ENCODE peak calls at places on chromosomes 16 and 17, in six cellular contexts. A, W, Q, G, J and T are unnamed samples.

GRCh38 chr16:15874745-15875314 is 13.6 kb downstream of the CEP20 start:
- DNase-seq in A (peak), W (peak), Q (peak), G (no peak), J (peak), T (peak)

GRCh38 chr16:58426095-58426494 is 33.8 kb downstream of the GINS3 start:
- DNase-seq in A (no peak), W (no peak), Q (no peak), G (no peak), J (no peak), T (no peak)

GRCh38 chr16:3444032-3444388 is 530 bp downstream of the NAA60 start:
- DNase-seq in A (peak), W (no peak), Q (peak), G (no peak), J (no peak), T (peak)

GRCh38 chr16:10107081-10107480 is 75.1 kb downstream of the GRIN2A start:
- DNase-seq in A (no peak), W (no peak), Q (no peak), G (no peak), J (no peak), T (no peak)

GRCh38 chr17:29836643-29837042 is 93.4 kb downstream of the SSH2 start:
- DNase-seq in A (no peak), W (no peak), Q (no peak), G (no peak), J (no peak), T (no peak)

GRCh38 chr16:3195975-3196374 is 8.0 kb downstream of the OR1F1 start:
- DNase-seq in A (no peak), W (no peak), Q (no peak), G (no peak), J (peak), T (no peak)

GRCh38 chr17:59830846-59831486 is 61.8 kb downstream of the TUBD1 start:
- DNase-seq in A (no peak), W (no peak), Q (no peak), G (no peak), J (peak), T (no peak)

GRCh38 chr17:2683912-2684311 is 27.7 kb downstream of the CLUH start:
- DNase-seq in A (no peak), W (no peak), Q (no peak), G (no peak), J (peak), T (peak)

DNA sequence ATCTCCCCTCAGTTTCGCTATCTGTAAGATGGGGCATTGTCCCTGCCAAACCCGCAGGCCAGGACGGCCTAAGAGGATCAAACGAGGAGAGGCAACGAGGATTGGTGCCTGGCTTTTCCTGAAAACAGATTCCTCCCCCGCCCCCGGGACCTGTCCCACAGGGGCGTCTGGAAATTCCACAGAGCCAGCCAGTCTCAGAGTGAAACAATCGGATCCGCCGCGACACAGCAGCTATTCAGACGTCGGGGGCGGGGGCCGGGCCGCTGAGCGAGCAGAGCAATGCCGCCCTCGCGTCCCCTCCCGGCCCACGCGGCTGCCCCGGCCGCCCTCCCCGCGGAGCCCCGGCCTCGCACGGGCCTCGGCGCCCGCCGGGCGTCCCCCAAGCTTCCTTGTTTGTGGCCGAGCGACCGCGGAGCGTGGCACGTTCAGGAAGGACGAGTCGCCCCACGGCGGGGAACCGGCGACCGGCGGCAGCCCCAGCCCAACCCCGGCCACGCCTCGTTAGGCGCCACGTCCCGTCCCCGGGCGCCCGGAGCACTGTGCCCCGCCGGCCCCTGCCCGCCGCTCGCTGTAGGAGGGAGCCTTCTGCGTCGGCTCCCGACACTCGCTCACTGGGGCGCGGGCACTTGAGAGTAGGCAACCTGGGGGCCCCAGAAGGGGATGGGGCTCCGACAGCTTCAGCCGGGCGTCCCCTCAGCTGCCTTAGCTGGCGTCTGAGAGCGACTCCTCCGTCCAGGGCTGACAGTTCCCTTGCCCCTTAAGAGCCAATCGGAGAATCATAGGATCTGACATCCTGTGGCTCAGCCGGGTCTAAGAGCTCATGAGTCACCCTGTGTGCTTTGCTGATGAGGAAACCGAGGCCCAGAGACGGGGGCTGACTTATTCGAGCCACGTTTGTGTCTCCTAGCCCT is 29.7 kb upstream of the PHOSPHO1 start:
- DNase-seq in A (peak), W (peak), Q (peak), G (no peak), J (peak), T (peak)
- TF ChIP-seq EZH2 in A (peak), W (no peak), Q (no peak), G (no peak), J (no peak), T (no peak)

DNA sequence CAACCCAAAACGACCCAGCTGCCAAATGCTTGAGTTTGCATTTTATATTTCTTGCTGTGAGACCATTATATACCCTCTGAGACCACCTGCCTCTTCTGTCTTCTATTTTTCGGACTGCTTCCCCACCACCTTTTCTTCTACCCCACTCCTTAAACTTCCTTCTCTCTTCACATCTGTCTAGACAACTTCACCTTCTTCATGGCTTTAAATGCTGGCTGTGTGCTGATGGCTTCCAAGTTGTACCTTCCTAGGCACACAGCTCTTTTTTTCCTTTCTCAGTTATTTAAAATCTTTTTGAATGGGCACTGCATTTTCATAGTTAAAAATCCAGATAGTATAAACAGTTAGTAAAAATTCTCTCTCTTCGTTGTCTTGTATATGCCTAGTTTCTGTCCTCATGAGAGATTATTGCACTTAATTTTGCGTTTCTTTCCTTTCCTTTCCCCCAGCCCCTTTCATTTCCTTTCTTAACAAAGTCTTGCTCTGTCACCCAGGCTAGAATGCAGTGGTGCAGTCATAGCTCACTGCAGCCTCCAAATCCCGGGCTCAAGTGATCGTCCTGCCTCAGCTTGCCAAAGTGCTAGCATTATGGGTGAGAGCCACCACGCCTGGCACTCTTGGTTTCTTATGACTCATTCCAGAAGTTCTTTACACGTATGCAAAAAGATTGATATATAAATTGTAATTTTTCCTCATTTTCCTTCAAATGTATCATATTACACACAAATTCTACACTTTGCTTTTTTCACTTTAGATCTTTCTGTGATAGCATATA is 114.3 kb downstream of the NPIPB5 start:
- DNase-seq in A (no peak), W (no peak), Q (peak), G (no peak), J (no peak), T (no peak)
- H3K27ac ChIP-seq in A (no peak), W (no peak), Q (peak), G (no peak), J (no peak), T (no peak)

GRCh38 chr17:50426472-50426782 is 409 bp downstream of the ACSF2 start:
- DNase-seq in A (no peak), W (no peak), Q (no peak), G (no peak), J (no peak), T (no peak)

GRCh38 chr17:50428831-50429424 is 2.9 kb downstream of the ACSF2 start:
- DNase-seq in A (no peak), W (no peak), Q (peak), G (no peak), J (no peak), T (peak)

GRCh38 chr17:50425682-50426471 is at the start of gene ACSF2:
- DNase-seq in A (peak), W (peak), Q (peak), G (peak), J (peak), T (peak)

GRCh38 chr17:50425001-50425681 is 877 bp upstream of the ACSF2 start:
- DNase-seq in A (no peak), W (no peak), Q (no peak), G (no peak), J (no peak), T (no peak)

DNA sequence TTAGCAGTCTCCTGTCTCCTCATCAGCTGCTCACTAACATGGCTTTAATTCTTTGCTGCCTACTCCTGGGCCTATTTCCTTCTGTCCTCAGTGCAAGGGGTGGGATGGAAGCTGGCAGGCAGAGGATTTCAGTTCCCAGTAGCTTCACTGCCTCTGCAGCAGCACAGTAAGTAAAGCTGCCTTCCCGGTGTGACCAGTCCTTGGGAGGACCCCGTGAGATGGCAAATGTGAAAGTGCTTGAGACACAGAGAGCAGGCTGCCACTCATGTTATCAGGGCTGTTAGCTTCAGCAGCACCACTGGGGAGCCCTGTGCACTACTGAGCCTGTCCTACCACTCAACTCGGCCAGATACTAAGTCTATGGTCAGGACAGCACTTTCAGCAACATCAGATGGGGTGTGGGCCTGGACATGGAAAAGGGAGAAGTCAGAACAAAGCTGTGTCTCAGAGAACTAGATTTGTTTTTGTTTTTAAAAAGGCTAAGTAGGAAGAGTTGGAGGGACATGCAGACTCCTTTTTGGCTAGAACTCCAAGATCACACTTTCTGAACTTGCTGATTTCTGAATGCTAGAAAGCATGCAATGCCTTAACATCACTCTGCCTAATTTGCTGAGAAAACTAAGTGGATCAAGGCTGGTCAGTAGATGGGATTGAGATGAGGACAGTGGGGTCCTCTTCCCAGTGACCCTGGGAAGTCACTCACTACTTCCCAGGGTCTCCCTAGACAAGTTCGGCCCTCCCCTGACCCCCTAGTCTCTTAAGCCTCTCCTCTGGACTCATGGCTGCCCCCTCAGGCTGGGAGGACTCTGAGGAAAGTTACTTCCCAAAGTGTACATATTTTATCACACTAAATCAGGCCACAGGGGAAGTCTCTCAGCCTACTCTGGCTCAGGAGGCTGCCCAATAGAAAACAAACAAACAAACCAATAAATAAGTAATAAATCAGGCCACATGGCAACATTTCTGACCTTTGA is 1.1 kb downstream of the ACSF2 start:
- DNase-seq in A (peak), W (peak), Q (peak), G (no peak), J (peak), T (peak)
- TF ChIP-seq CTCF in A (peak), W (peak), Q (peak), G (peak), J (peak), T (peak)

GRCh38 chr16:67190041-67190440 is at the start of gene EXOC3L1:
- DNase-seq in A (peak), W (no peak), Q (no peak), G (no peak), J (no peak), T (no peak)

GRCh38 chr16:67190448-67191399 is 788 bp upstream of the EXOC3L1 start:
- DNase-seq in A (no peak), W (peak), Q (no peak), G (no peak), J (no peak), T (no peak)

GRCh38 chr16:67192781-67193260 is 866 bp downstream of the E2F4 start:
- DNase-seq in A (no peak), W (no peak), Q (no peak), G (no peak), J (no peak), T (no peak)

GRCh38 chr16:67191410-67191994 is 453 bp upstream of the E2F4 start:
- DNase-seq in A (no peak), W (no peak), Q (no peak), G (no peak), J (no peak), T (no peak)

DNA sequence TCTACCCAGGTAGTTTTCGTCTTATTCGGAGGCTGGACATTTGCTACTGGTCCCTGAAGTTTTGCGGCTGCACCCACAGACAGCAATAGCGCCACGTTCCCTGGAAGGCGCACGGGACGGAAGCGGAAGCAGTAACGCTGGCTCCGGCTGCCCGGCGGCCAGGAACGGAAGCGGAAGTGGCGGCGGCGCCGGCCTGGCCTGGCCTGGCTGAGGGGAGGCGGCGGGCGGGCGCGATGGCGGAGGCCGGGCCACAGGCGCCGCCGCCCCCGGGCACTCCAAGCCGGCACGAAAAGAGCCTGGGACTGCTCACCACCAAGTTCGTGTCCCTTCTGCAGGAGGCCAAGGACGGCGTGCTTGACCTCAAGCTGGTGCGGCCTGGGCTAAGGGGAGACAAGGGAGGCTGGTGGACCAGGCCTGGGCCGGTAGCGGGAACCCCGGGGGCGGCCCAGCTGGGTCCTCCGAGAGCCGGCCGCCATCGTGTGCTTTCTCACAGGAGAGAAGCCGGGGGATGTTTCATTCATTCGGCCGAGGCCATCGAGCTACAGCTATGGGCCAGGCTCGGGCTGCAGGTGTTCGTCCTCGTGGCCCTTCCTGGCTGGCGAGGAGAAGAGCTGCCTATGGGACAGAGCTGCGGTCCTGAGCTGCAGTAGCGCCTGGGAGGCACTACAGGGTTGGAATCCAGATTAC is at the start of gene E2F4:
- DNase-seq in A (peak), W (peak), Q (peak), G (no peak), J (peak), T (peak)
- TF ChIP-seq EZH2 in A (no peak), W (no peak), Q (no peak), G (peak), J (no peak), T (no peak)

GRCh38 chr16:22194707-22195444 is 11.2 kb upstream of the EEF2K start:
- DNase-seq in A (no peak), W (peak), Q (no peak), G (no peak), J (no peak), T (no peak)
- H3K27ac ChIP-seq in A (no peak), W (peak), Q (no peak), G (no peak), J (no peak), T (peak)

GRCh38 chr16:19540241-19540970 is 15.1 kb upstream of the VPS35L start:
- DNase-seq in A (no peak), W (no peak), Q (no peak), G (no peak), J (no peak), T (no peak)

GRCh38 chr16:19548144-19548543 is 7.4 kb upstream of the VPS35L start:
- DNase-seq in A (no peak), W (no peak), Q (no peak), G (no peak), J (no peak), T (no peak)

GRCh38 chr16:19542138-19542821 is 13.2 kb upstream of the VPS35L start:
- DNase-seq in A (no peak), W (no peak), Q (no peak), G (no peak), J (no peak), T (peak)
- TF ChIP-seq CTCF in A (no peak), W (no peak), Q (no peak), G (no peak), J (no peak), T (no peak)